ENCODE peak calls at places on chromosomes 1 and 21, in five cellular contexts. One of them, this sample, is unnamed.

GRCh38 chr1:203797948-203798347 is 2.5 kb downstream of the ZBED6 start:
- DNase-seq in D721Med: no peak
- DNase-seq in astrocyte of the cerebellum: no peak
- DNase-seq in progenitor cell of endocrine pancreas: no peak
- DNase-seq in mesothelial cell of epicardium: no peak
- DNase-seq in this sample: no peak

GRCh38 chr1:2982615-2983318 is 38.5 kb upstream of the ACTRT2 start:
- DNase-seq in astrocyte of the cerebellum: no peak
- DNase-seq in progenitor cell of endocrine pancreas: no peak
- DNase-seq in mesothelial cell of epicardium: peak; percentile 10
- DNase-seq in D721Med: no peak
- DNase-seq in this sample: no peak

GRCh38 chr1:5286244-5286643 is 631.8 kb downstream of the AJAP1 start:
- DNase-seq in D721Med: no peak
- DNase-seq in mesothelial cell of epicardium: no peak
- DNase-seq in astrocyte of the cerebellum: no peak
- DNase-seq in progenitor cell of endocrine pancreas: no peak
- DNase-seq in this sample: no peak

GRCh38 chr1:107670397-107670796 is 294.6 kb downstream of the VAV3 start:
- DNase-seq in mesothelial cell of epicardium: no peak
- DNase-seq in astrocyte of the cerebellum: no peak
- DNase-seq in progenitor cell of endocrine pancreas: no peak
- DNase-seq in D721Med: no peak
- DNase-seq in this sample: no peak

GRCh38 chr1:232678185-232678886 is 48.4 kb upstream of the SIPA1L2 start:
- DNase-seq in progenitor cell of endocrine pancreas: no peak
- DNase-seq in astrocyte of the cerebellum: no peak
- DNase-seq in D721Med: no peak
- DNase-seq in mesothelial cell of epicardium: no peak
- DNase-seq in this sample: no peak

GRCh38 chr1:156213644-156213966 is 798 bp downstream of the PMF1 start:
- DNase-seq in progenitor cell of endocrine pancreas: no peak
- DNase-seq in D721Med: no peak
- DNase-seq in mesothelial cell of epicardium: no peak
- DNase-seq in astrocyte of the cerebellum: no peak
- DNase-seq in this sample: no peak

GRCh38 chr1:115592264-115592663 is 49.5 kb upstream of the VANGL1 start:
- DNase-seq in progenitor cell of endocrine pancreas: no peak
- DNase-seq in astrocyte of the cerebellum: no peak
- DNase-seq in D721Med: no peak
- DNase-seq in mesothelial cell of epicardium: no peak
- DNase-seq in this sample: no peak

GRCh38 chr1:221729771-221730170 is 12.1 kb downstream of the DUSP10 start:
- DNase-seq in astrocyte of the cerebellum: no peak
- DNase-seq in mesothelial cell of epicardium: no peak
- DNase-seq in D721Med: no peak
- DNase-seq in progenitor cell of endocrine pancreas: no peak
- DNase-seq in this sample: no peak

GRCh38 chr1:158014702-158015320 is 21.4 kb downstream of the KIRREL1 start:
- DNase-seq in mesothelial cell of epicardium: no peak
- DNase-seq in progenitor cell of endocrine pancreas: no peak
- DNase-seq in astrocyte of the cerebellum: no peak
- DNase-seq in D721Med: peak; percentile 81
- DNase-seq in this sample: no peak

GRCh38 chr1:232123775-232124659 is 497.4 kb downstream of the DISC1 start:
- DNase-seq in mesothelial cell of epicardium: no peak
- DNase-seq in astrocyte of the cerebellum: no peak
- DNase-seq in progenitor cell of endocrine pancreas: no peak
- DNase-seq in D721Med: no peak
- DNase-seq in this sample: no peak

GRCh38 chr1:245488346-245489110 is 333.7 kb downstream of the KIF26B start:
- DNase-seq in mesothelial cell of epicardium: no peak
- DNase-seq in D721Med: no peak
- DNase-seq in progenitor cell of endocrine pancreas: no peak
- DNase-seq in astrocyte of the cerebellum: no peak
- DNase-seq in this sample: no peak

GRCh38 chr1:31016868-31017267 is 48.6 kb downstream of the PUM1 start:
- DNase-seq in progenitor cell of endocrine pancreas: no peak
- DNase-seq in astrocyte of the cerebellum: no peak
- DNase-seq in mesothelial cell of epicardium: no peak
- DNase-seq in D721Med: no peak
- DNase-seq in this sample: no peak

GRCh38 chr1:82090104-82090503 is 289.4 kb downstream of the ADGRL2 start:
- DNase-seq in mesothelial cell of epicardium: no peak
- DNase-seq in D721Med: no peak
- DNase-seq in progenitor cell of endocrine pancreas: no peak
- DNase-seq in astrocyte of the cerebellum: no peak
- DNase-seq in this sample: no peak

GRCh38 chr1:163038928-163039327 is 30.2 kb upstream of the RGS4 start:
- DNase-seq in progenitor cell of endocrine pancreas: no peak
- DNase-seq in mesothelial cell of epicardium: no peak
- DNase-seq in D721Med: no peak
- DNase-seq in astrocyte of the cerebellum: no peak
- DNase-seq in this sample: no peak

GRCh38 chr21:39625211-39625895 is 12.6 kb downstream of the B3GALT5 start:
- DNase-seq in D721Med: no peak
- DNase-seq in mesothelial cell of epicardium: no peak
- DNase-seq in progenitor cell of endocrine pancreas: no peak
- DNase-seq in astrocyte of the cerebellum: no peak
- DNase-seq in this sample: peak; percentile 54

GRCh38 chr1:7335224-7335879 is 435.7 kb upstream of the VAMP3 start:
- DNase-seq in astrocyte of the cerebellum: no peak
- DNase-seq in mesothelial cell of epicardium: no peak
- DNase-seq in D721Med: no peak
- DNase-seq in progenitor cell of endocrine pancreas: no peak
- DNase-seq in this sample: no peak

GRCh38 chr21:24045775-24046215 is 1561.5 kb downstream of the MRPL39 start:
- DNase-seq in astrocyte of the cerebellum: peak; percentile 98
- DNase-seq in mesothelial cell of epicardium: no peak
- DNase-seq in progenitor cell of endocrine pancreas: no peak
- DNase-seq in D721Med: no peak
- DNase-seq in this sample: no peak

GRCh38 chr1:105997516-105997915 is 1059.0 kb upstream of the PRMT6 start:
- DNase-seq in mesothelial cell of epicardium: no peak
- DNase-seq in progenitor cell of endocrine pancreas: no peak
- DNase-seq in astrocyte of the cerebellum: no peak
- DNase-seq in D721Med: no peak
- DNase-seq in this sample: no peak

GRCh38 chr1:30081379-30082102 is 641.8 kb downstream of the MATN1 start:
- DNase-seq in mesothelial cell of epicardium: no peak
- DNase-seq in D721Med: no peak
- DNase-seq in progenitor cell of endocrine pancreas: no peak
- DNase-seq in astrocyte of the cerebellum: no peak
- DNase-seq in this sample: no peak

GRCh38 chr1:110477445-110477957 is 26.6 kb downstream of the PROK1 start:
- DNase-seq in astrocyte of the cerebellum: no peak
- DNase-seq in mesothelial cell of epicardium: no peak
- DNase-seq in progenitor cell of endocrine pancreas: no peak
- DNase-seq in D721Med: no peak
- DNase-seq in this sample: no peak
- TF ChIP-seq CTCF in astrocyte of the cerebellum: no peak
- TF ChIP-seq CTCF in mesothelial cell of epicardium: no peak
- TF ChIP-seq CTCF in progenitor cell of endocrine pancreas: peak; percentile 41
- TF ChIP-seq CTCF in D721Med: no peak
- TF ChIP-seq CTCF in this sample: no peak

DNA sequence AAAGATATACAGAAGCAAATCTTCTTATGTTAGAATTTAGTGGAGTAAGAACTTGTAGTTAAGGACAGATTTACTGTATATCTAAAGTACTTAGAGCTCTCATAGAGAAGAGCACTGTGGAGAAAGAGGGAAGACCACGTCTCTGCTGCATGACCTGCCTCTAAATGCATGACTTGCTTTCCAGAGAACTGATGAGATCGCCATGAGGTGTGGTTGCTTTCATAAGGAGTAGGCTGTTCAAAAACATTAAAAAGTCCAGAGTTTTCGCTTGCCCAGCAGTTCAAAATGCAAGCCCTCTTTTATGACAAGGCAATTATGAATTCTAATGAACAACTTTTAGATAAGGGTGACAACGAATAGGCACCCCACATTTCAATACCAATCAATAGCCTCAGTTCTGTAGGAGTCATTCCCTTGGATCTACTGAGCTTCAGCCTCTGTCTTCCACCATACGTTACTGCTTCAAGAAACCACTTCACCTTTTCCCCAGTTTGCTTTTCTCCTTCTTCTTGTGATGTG is 24.9 kb downstream of the SLC30A10 start:
- DNase-seq in astrocyte of the cerebellum: no peak
- DNase-seq in D721Med: no peak
- DNase-seq in mesothelial cell of epicardium: no peak
- DNase-seq in progenitor cell of endocrine pancreas: no peak
- DNase-seq in this sample: no peak
- TF ChIP-seq CTCF in astrocyte of the cerebellum: no peak
- TF ChIP-seq CTCF in D721Med: no peak
- TF ChIP-seq CTCF in mesothelial cell of epicardium: no peak
- TF ChIP-seq CTCF in progenitor cell of endocrine pancreas: no peak
- TF ChIP-seq CTCF in this sample: no peak

GRCh38 chr1:209484429-209484828 is 99.1 kb upstream of the CAMK1G start:
- DNase-seq in D721Med: no peak
- DNase-seq in mesothelial cell of epicardium: no peak
- DNase-seq in progenitor cell of endocrine pancreas: no peak
- DNase-seq in astrocyte of the cerebellum: no peak
- DNase-seq in this sample: no peak

GRCh38 chr1:209485167-209485566 is 98.3 kb upstream of the CAMK1G start:
- DNase-seq in D721Med: no peak
- DNase-seq in mesothelial cell of epicardium: no peak
- DNase-seq in progenitor cell of endocrine pancreas: no peak
- DNase-seq in astrocyte of the cerebellum: no peak
- DNase-seq in this sample: no peak

GRCh38 chr1:209483691-209484090 is 99.8 kb upstream of the CAMK1G start:
- DNase-seq in progenitor cell of endocrine pancreas: no peak
- DNase-seq in D721Med: no peak
- DNase-seq in astrocyte of the cerebellum: no peak
- DNase-seq in mesothelial cell of epicardium: no peak
- DNase-seq in this sample: no peak

GRCh38 chr1:209485759-209486158 is 97.8 kb upstream of the CAMK1G start:
- DNase-seq in astrocyte of the cerebellum: no peak
- DNase-seq in mesothelial cell of epicardium: no peak
- DNase-seq in D721Med: no peak
- DNase-seq in progenitor cell of endocrine pancreas: no peak
- DNase-seq in this sample: no peak

GRCh38 chr1:209480345-209480744 is 103.2 kb upstream of the CAMK1G start:
- DNase-seq in astrocyte of the cerebellum: no peak
- DNase-seq in D721Med: no peak
- DNase-seq in progenitor cell of endocrine pancreas: no peak
- DNase-seq in mesothelial cell of epicardium: no peak
- DNase-seq in this sample: no peak
- TF ChIP-seq CTCF in astrocyte of the cerebellum: no peak
- TF ChIP-seq CTCF in D721Med: no peak
- TF ChIP-seq CTCF in progenitor cell of endocrine pancreas: no peak
- TF ChIP-seq CTCF in mesothelial cell of epicardium: no peak
- TF ChIP-seq CTCF in this sample: no peak

GRCh38 chr1:19441048-19441447 is 44.3 kb downstream of the CAPZB start:
- DNase-seq in astrocyte of the cerebellum: no peak
- DNase-seq in mesothelial cell of epicardium: no peak
- DNase-seq in progenitor cell of endocrine pancreas: no peak
- DNase-seq in D721Med: no peak
- DNase-seq in this sample: no peak

GRCh38 chr1:19438552-19439196 is 46.7 kb downstream of the CAPZB start:
- DNase-seq in D721Med: no peak
- DNase-seq in astrocyte of the cerebellum: no peak
- DNase-seq in mesothelial cell of epicardium: no peak
- DNase-seq in progenitor cell of endocrine pancreas: no peak
- DNase-seq in this sample: no peak

GRCh38 chr1:19436716-19437476 is 48.4 kb downstream of the CAPZB start:
- DNase-seq in D721Med: no peak
- DNase-seq in mesothelial cell of epicardium: no peak
- DNase-seq in astrocyte of the cerebellum: no peak
- DNase-seq in progenitor cell of endocrine pancreas: no peak
- DNase-seq in this sample: no peak

GRCh38 chr1:19437911-19438310 is 47.4 kb downstream of the CAPZB start:
- DNase-seq in progenitor cell of endocrine pancreas: no peak
- DNase-seq in D721Med: no peak
- DNase-seq in astrocyte of the cerebellum: no peak
- DNase-seq in mesothelial cell of epicardium: no peak
- DNase-seq in this sample: peak; percentile 91

DNA sequence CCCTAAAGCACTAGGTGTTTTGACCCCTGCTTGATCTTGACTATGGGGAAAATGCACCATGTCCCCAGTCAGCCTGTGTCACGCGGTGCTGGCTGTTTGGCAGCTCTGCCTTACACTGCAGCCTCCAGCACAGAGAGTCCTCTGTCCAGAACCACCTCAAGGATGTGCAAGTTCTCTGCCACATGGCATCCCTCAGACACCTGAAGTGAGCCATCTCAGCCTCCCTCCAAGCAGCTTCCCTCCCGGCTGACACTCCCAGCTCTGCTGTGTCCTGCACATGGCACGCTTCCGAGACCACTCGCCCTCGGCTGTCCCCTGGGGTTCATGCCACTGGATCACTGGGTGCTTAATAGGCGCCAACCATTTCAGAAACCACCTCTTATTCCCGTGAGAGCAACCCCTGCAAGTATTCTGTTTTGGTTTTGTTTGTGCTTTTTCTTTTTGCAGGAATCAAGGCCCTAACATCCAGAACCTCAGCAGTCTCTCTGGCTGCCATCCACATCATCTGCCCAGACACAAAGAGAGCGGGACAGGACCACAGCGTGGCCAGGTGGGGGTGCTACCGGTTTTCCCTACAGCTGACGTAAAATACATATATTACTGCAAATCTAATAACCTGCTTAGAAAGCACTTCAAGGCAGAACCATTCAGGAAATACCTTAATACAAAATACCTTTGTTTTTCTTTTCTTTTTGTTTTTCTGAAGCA is 45.7 kb downstream of the CAPZB start:
- DNase-seq in D721Med: no peak
- DNase-seq in astrocyte of the cerebellum: no peak
- DNase-seq in mesothelial cell of epicardium: no peak
- DNase-seq in progenitor cell of endocrine pancreas: no peak
- DNase-seq in this sample: no peak
- TF ChIP-seq CTCF in D721Med: no peak
- TF ChIP-seq CTCF in astrocyte of the cerebellum: peak; percentile 49
- TF ChIP-seq CTCF in mesothelial cell of epicardium: no peak
- TF ChIP-seq CTCF in progenitor cell of endocrine pancreas: peak; percentile 15
- TF ChIP-seq CTCF in this sample: peak; percentile 42

GRCh38 chr1:247268390-247269045 is 12.6 kb downstream of the VN1R5 start:
- DNase-seq in progenitor cell of endocrine pancreas: no peak
- DNase-seq in mesothelial cell of epicardium: no peak
- DNase-seq in astrocyte of the cerebellum: no peak
- DNase-seq in D721Med: no peak
- DNase-seq in this sample: no peak
- TF ChIP-seq CTCF in progenitor cell of endocrine pancreas: no peak
- TF ChIP-seq CTCF in mesothelial cell of epicardium: no peak
- TF ChIP-seq CTCF in astrocyte of the cerebellum: no peak
- TF ChIP-seq CTCF in D721Med: no peak
- TF ChIP-seq CTCF in this sample: no peak

DNA sequence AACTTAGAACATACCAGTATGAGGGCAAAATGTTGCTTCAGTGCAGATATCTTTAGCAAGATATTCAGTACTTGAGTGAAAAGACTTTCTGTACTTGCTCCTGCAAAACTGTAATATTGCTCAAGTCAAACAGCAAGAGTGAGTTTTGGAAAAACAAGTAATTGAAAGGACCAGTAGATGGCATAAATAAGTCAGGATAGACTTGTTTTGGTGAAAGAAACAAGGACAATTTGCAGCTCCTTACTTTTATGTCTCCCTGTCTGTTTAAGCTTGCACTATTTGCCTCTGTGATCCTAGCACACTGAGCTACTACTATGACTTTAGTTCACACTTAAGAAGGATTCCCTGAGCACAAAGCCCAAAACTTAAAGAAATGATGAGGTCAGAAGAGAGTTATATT is 39.1 kb downstream of the IFI44 start:
- DNase-seq in mesothelial cell of epicardium: no peak
- DNase-seq in D721Med: no peak
- DNase-seq in astrocyte of the cerebellum: peak; percentile 39
- DNase-seq in progenitor cell of endocrine pancreas: no peak
- DNase-seq in this sample: no peak
- TF ChIP-seq CTCF in mesothelial cell of epicardium: no peak
- TF ChIP-seq CTCF in D721Med: peak; percentile 25
- TF ChIP-seq CTCF in astrocyte of the cerebellum: no peak
- TF ChIP-seq CTCF in progenitor cell of endocrine pancreas: no peak
- TF ChIP-seq CTCF in this sample: peak; percentile 70

GRCh38 chr21:43938751-43939442 is 73.2 kb upstream of the TRAPPC10 start:
- DNase-seq in mesothelial cell of epicardium: peak; percentile 55
- DNase-seq in D721Med: peak; percentile 89
- DNase-seq in astrocyte of the cerebellum: no peak
- DNase-seq in progenitor cell of endocrine pancreas: peak; percentile 76
- DNase-seq in this sample: no peak
- TF ChIP-seq CTCF in mesothelial cell of epicardium: peak; percentile 70
- TF ChIP-seq CTCF in D721Med: peak; percentile 61
- TF ChIP-seq CTCF in astrocyte of the cerebellum: peak; percentile 93
- TF ChIP-seq CTCF in progenitor cell of endocrine pancreas: peak; percentile 95
- TF ChIP-seq CTCF in this sample: peak; percentile 89